ENCODE peak calls at places on chromosome 5, in four cellular contexts. One of them, this sample, is unnamed.
A peak's percentile ranks its signal among the peaks of the same experiment; 100 is the strongest.

GRCh38 chr5:7412369-7412768 is 16.4 kb downstream of the ADCY2 start:
- DNase-seq in breast epithelium: no peak
- DNase-seq in SJCRH30: peak; percentile 34
- DNase-seq in mesendoderm: no peak
- DNase-seq in this sample: no peak

GRCh38 chr5:68126871-68127270 is 88.7 kb upstream of the PIK3R1 start:
- DNase-seq in breast epithelium: no peak
- DNase-seq in SJCRH30: no peak
- DNase-seq in mesendoderm: no peak
- DNase-seq in this sample: no peak

GRCh38 chr5:140672455-140673186 is 755 bp downstream of the DND1 start:
- DNase-seq in breast epithelium: no peak
- DNase-seq in SJCRH30: no peak
- DNase-seq in mesendoderm: no peak
- DNase-seq in this sample: peak; percentile 86

GRCh38 chr5:34998058-34998789 is 49.5 kb downstream of the AGXT2 start:
- DNase-seq in breast epithelium: no peak
- DNase-seq in SJCRH30: peak; percentile 15
- DNase-seq in mesendoderm: no peak
- DNase-seq in this sample: no peak

GRCh38 chr5:108353087-108353486 is 28.8 kb downstream of the FBXL17 start:
- DNase-seq in breast epithelium: no peak
- DNase-seq in SJCRH30: no peak
- DNase-seq in mesendoderm: no peak
- DNase-seq in this sample: no peak

GRCh38 chr5:1692381-1692780 is 107.3 kb downstream of the MRPL36 start:
- DNase-seq in breast epithelium: no peak
- DNase-seq in SJCRH30: no peak
- DNase-seq in mesendoderm: no peak
- DNase-seq in this sample: no peak

GRCh38 chr5:134129411-134130238 is 15.1 kb downstream of the TCF7 start:
- DNase-seq in breast epithelium: no peak
- DNase-seq in SJCRH30: no peak
- DNase-seq in mesendoderm: no peak
- DNase-seq in this sample: peak; percentile 50

GRCh38 chr5:158511454-158511853 is 588.3 kb downstream of the EBF1 start:
- DNase-seq in breast epithelium: no peak
- DNase-seq in SJCRH30: no peak
- DNase-seq in mesendoderm: no peak
- DNase-seq in this sample: no peak

GRCh38 chr5:36406023-36406422 is 104.3 kb upstream of the RANBP3L start:
- DNase-seq in breast epithelium: no peak
- DNase-seq in SJCRH30: no peak
- DNase-seq in mesendoderm: no peak
- DNase-seq in this sample: no peak

GRCh38 chr5:74326571-74327338 is 313.8 kb downstream of the ENC1 start:
- DNase-seq in breast epithelium: no peak
- DNase-seq in SJCRH30: peak; percentile 97
- DNase-seq in mesendoderm: peak; percentile 78
- DNase-seq in this sample: peak; percentile 58

GRCh38 chr5:37448941-37449340 is 69.8 kb downstream of the WDR70 start:
- DNase-seq in breast epithelium: no peak
- DNase-seq in SJCRH30: no peak
- DNase-seq in mesendoderm: no peak
- DNase-seq in this sample: peak; percentile 13

GRCh38 chr5:158463971-158464370 is 605.0 kb upstream of the CLINT1 start:
- DNase-seq in breast epithelium: no peak
- DNase-seq in SJCRH30: no peak
- DNase-seq in mesendoderm: no peak
- DNase-seq in this sample: no peak

GRCh38 chr5:169632946-169633345 is 4.1 kb upstream of the DOCK2 start:
- DNase-seq in breast epithelium: no peak
- DNase-seq in SJCRH30: no peak
- DNase-seq in mesendoderm: no peak
- DNase-seq in this sample: no peak

GRCh38 chr5:39570418-39571027 is 145.7 kb upstream of the DAB2 start:
- DNase-seq in breast epithelium: no peak
- DNase-seq in SJCRH30: no peak
- DNase-seq in mesendoderm: peak; percentile 37
- DNase-seq in this sample: peak; percentile 69

GRCh38 chr5:156826150-156826549 is 23.9 kb upstream of the PPP1R2B start:
- DNase-seq in breast epithelium: no peak
- DNase-seq in SJCRH30: no peak
- DNase-seq in mesendoderm: no peak
- DNase-seq in this sample: no peak

GRCh38 chr5:150394912-150395689 is 17.6 kb downstream of the CD74 start:
- DNase-seq in breast epithelium: no peak
- DNase-seq in SJCRH30: no peak
- DNase-seq in mesendoderm: no peak
- DNase-seq in this sample: peak; percentile 37

GRCh38 chr5:69335341-69335975 is 2.9 kb upstream of the CCDC125 start:
- DNase-seq in breast epithelium: no peak
- DNase-seq in SJCRH30: no peak
- DNase-seq in mesendoderm: no peak
- DNase-seq in this sample: no peak

GRCh38 chr5:637581-638450 is 25.7 kb downstream of the CEP72 start:
- DNase-seq in breast epithelium: no peak
- DNase-seq in SJCRH30: no peak
- DNase-seq in mesendoderm: no peak
- DNase-seq in this sample: no peak

GRCh38 chr5:15500326-15500958 is 462 bp downstream of the FBXL7 start:
- DNase-seq in breast epithelium: no peak
- DNase-seq in SJCRH30: peak; percentile 39
- DNase-seq in mesendoderm: peak; percentile 54
- DNase-seq in this sample: peak; percentile 86

GRCh38 chr5:167269146-167269545 is 1022.3 kb upstream of the WWC1 start:
- DNase-seq in breast epithelium: no peak
- DNase-seq in SJCRH30: no peak
- DNase-seq in mesendoderm: no peak
- DNase-seq in this sample: no peak

GRCh38 chr5:34531736-34532135 is 124.4 kb upstream of the RAI14 start:
- DNase-seq in breast epithelium: no peak
- DNase-seq in SJCRH30: no peak
- DNase-seq in mesendoderm: no peak
- DNase-seq in this sample: no peak

GRCh38 chr5:71587709-71588532 is 781 bp downstream of the MCCC2 start:
- DNase-seq in breast epithelium: no peak
- DNase-seq in SJCRH30: no peak
- DNase-seq in mesendoderm: no peak
- DNase-seq in this sample: no peak

GRCh38 chr5:55541056-55541635 is 6.4 kb upstream of the PLPP1 start:
- DNase-seq in breast epithelium: no peak
- DNase-seq in SJCRH30: no peak
- DNase-seq in mesendoderm: no peak
- DNase-seq in this sample: no peak

GRCh38 chr5:73031839-73032238 is 76.0 kb downstream of the FCHO2 start:
- DNase-seq in breast epithelium: no peak
- DNase-seq in SJCRH30: peak; percentile 30
- DNase-seq in mesendoderm: no peak
- DNase-seq in this sample: peak; percentile 8

GRCh38 chr5:2762744-2763532 is 11.5 kb upstream of the IRX2 start:
- DNase-seq in breast epithelium: no peak
- DNase-seq in SJCRH30: no peak
- DNase-seq in mesendoderm: no peak
- DNase-seq in this sample: no peak

GRCh38 chr5:144575736-144576135 is 405.1 kb downstream of the KCTD16 start:
- DNase-seq in breast epithelium: no peak
- DNase-seq in SJCRH30: no peak
- DNase-seq in mesendoderm: no peak
- DNase-seq in this sample: no peak

GRCh38 chr5:36953043-36953442 is 76.5 kb downstream of the NIPBL start:
- DNase-seq in breast epithelium: no peak
- DNase-seq in SJCRH30: no peak
- DNase-seq in mesendoderm: no peak
- DNase-seq in this sample: no peak

GRCh38 chr5:135625486-135625885 is 46.7 kb upstream of the CXCL14 start:
- DNase-seq in breast epithelium: no peak
- DNase-seq in SJCRH30: no peak
- DNase-seq in mesendoderm: no peak
- DNase-seq in this sample: no peak

GRCh38 chr5:138668981-138669380 is 84.2 kb upstream of the CTNNA1 start:
- DNase-seq in breast epithelium: peak; percentile 7
- DNase-seq in SJCRH30: no peak
- DNase-seq in mesendoderm: peak; percentile 54
- DNase-seq in this sample: peak; percentile 47

GRCh38 chr5:110268985-110269384 is 457.5 kb downstream of the TMEM232 start:
- DNase-seq in breast epithelium: no peak
- DNase-seq in SJCRH30: no peak
- DNase-seq in mesendoderm: peak; percentile 28
- DNase-seq in this sample: no peak
- H3K27ac ChIP-seq in breast epithelium: no peak overlapping the region
- H3K27ac ChIP-seq in SJCRH30: no peak overlapping the region
- H3K27ac ChIP-seq in mesendoderm: no peak overlapping the region
- H3K27ac ChIP-seq in this sample: no peak overlapping the region

GRCh38 chr5:119270121-119270565 is 85.7 kb upstream of the TNFAIP8 start:
- DNase-seq in breast epithelium: no peak
- DNase-seq in SJCRH30: no peak
- DNase-seq in mesendoderm: no peak
- DNase-seq in this sample: no peak

GRCh38 chr5:119267958-119268386 is 87.8 kb upstream of the TNFAIP8 start:
- DNase-seq in breast epithelium: peak; percentile 89
- DNase-seq in SJCRH30: peak; percentile 95
- DNase-seq in mesendoderm: peak; percentile 98
- DNase-seq in this sample: peak; percentile 95

GRCh38 chr5:119268387-119269060 is 87.3 kb upstream of the TNFAIP8 start:
- DNase-seq in breast epithelium: peak; percentile 98
- DNase-seq in SJCRH30: peak; percentile 97
- DNase-seq in mesendoderm: peak; percentile 97
- DNase-seq in this sample: peak; percentile 94

GRCh38 chr5:119270955-119271757 is 84.7 kb upstream of the TNFAIP8 start:
- DNase-seq in breast epithelium: no peak
- DNase-seq in SJCRH30: no peak
- DNase-seq in mesendoderm: no peak
- DNase-seq in this sample: no peak

GRCh38 chr5:119269061-119269579 is 86.7 kb upstream of the TNFAIP8 start:
- DNase-seq in breast epithelium: no peak
- DNase-seq in SJCRH30: peak; percentile 31
- DNase-seq in mesendoderm: peak; percentile 63
- DNase-seq in this sample: no peak
- H3K27ac ChIP-seq in breast epithelium: peak overlapping the region; percentile 91
- H3K27ac ChIP-seq in SJCRH30: peak overlapping the region; percentile 76
- H3K27ac ChIP-seq in mesendoderm: peak overlapping the region; percentile 73
- H3K27ac ChIP-seq in this sample: peak overlapping the region; percentile 65

GRCh38 chr5:172235132-172235780 is 41.3 kb downstream of the EFCAB9 start:
- DNase-seq in breast epithelium: no peak
- DNase-seq in SJCRH30: no peak
- DNase-seq in mesendoderm: no peak
- DNase-seq in this sample: no peak
- H3K27ac ChIP-seq in breast epithelium: peak overlapping the region; percentile 70
- H3K27ac ChIP-seq in SJCRH30: no peak overlapping the region
- H3K27ac ChIP-seq in mesendoderm: no peak overlapping the region
- H3K27ac ChIP-seq in this sample: no peak overlapping the region

GRCh38 chr5:57438162-57438561 is 44.4 kb downstream of the ACTBL2 start:
- DNase-seq in breast epithelium: no peak
- DNase-seq in SJCRH30: no peak
- DNase-seq in mesendoderm: no peak
- DNase-seq in this sample: no peak

GRCh38 chr5:57434683-57435082 is 47.9 kb downstream of the ACTBL2 start:
- DNase-seq in breast epithelium: no peak
- DNase-seq in SJCRH30: no peak
- DNase-seq in mesendoderm: no peak
- DNase-seq in this sample: no peak

GRCh38 chr5:57435701-57436134 is 46.9 kb downstream of the ACTBL2 start:
- DNase-seq in breast epithelium: no peak
- DNase-seq in SJCRH30: no peak
- DNase-seq in mesendoderm: no peak
- DNase-seq in this sample: no peak

GRCh38 chr5:57434227-57434640 is 48.4 kb downstream of the ACTBL2 start:
- DNase-seq in breast epithelium: no peak
- DNase-seq in SJCRH30: no peak
- DNase-seq in mesendoderm: no peak
- DNase-seq in this sample: no peak

DNA sequence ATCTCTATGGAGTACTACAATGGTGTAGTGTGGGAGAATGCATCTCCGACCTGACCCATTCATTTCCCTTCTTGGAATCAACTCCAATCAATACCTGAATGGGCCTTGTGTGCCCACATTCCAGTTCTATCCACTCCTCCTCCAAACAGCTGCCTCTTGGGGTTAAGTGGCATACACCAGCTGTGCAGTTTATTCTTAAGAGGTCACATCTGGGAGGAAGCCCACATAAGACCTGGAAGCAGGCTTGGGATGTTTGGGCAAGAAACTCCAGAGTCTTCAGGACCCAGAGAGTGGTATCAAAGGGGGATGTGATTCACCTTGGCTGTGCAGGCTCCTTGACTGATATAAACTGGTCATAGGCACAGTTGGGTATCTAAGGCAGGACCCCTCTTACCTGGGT is 46.0 kb downstream of the ACTBL2 start:
- DNase-seq in breast epithelium: no peak
- DNase-seq in SJCRH30: no peak
- DNase-seq in mesendoderm: no peak
- DNase-seq in this sample: no peak
- H3K27ac ChIP-seq in breast epithelium: peak overlapping the region; percentile 56
- H3K27ac ChIP-seq in SJCRH30: no peak overlapping the region
- H3K27ac ChIP-seq in mesendoderm: no peak overlapping the region
- H3K27ac ChIP-seq in this sample: peak overlapping the region; percentile 95

GRCh38 chr5:53017383-53017782 is 28.2 kb downstream of the ITGA2 start:
- DNase-seq in breast epithelium: no peak
- DNase-seq in SJCRH30: no peak
- DNase-seq in mesendoderm: no peak
- DNase-seq in this sample: no peak
- H3K27ac ChIP-seq in breast epithelium: no peak overlapping the region
- H3K27ac ChIP-seq in SJCRH30: no peak overlapping the region
- H3K27ac ChIP-seq in mesendoderm: no peak overlapping the region
- H3K27ac ChIP-seq in this sample: no peak overlapping the region

DNA sequence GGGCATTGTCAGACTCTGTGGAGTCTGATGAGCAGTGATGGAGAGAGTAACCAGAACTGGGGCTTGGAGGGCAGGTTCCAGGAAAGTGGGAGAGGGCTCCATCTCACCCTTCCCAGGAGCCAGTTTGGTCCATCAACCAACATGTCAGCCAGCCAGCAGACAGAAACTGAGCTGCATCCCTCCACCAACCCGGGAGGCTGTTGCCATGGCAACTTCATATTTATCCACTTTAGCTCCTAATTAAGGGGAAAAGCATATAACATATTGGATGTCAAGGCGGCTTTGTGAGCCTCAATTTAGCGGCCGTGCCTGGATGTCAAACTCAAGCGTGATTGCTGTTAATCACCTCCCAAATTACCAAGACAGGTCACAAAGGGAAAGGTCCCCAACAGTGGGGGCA is 81.5 kb upstream of the ARAP3 start:
- DNase-seq in breast epithelium: no peak
- DNase-seq in SJCRH30: no peak
- DNase-seq in mesendoderm: no peak
- DNase-seq in this sample: no peak
- H3K27ac ChIP-seq in breast epithelium: no peak overlapping the region
- H3K27ac ChIP-seq in SJCRH30: no peak overlapping the region
- H3K27ac ChIP-seq in mesendoderm: no peak overlapping the region
- H3K27ac ChIP-seq in this sample: no peak overlapping the region

GRCh38 chr5:175652741-175653663 is 4.9 kb upstream of the HRH2 start:
- DNase-seq in breast epithelium: no peak
- DNase-seq in SJCRH30: peak; percentile 12
- DNase-seq in mesendoderm: no peak
- DNase-seq in this sample: no peak
- H3K27ac ChIP-seq in breast epithelium: no peak overlapping the region
- H3K27ac ChIP-seq in SJCRH30: no peak overlapping the region
- H3K27ac ChIP-seq in mesendoderm: no peak overlapping the region
- H3K27ac ChIP-seq in this sample: no peak overlapping the region

This sample was measured in osteoblast.